ENCODE peak calls at places on chromosomes 6 and 20, in nine cellular contexts. J, O, V, T, Z, D, S, W and K are unnamed samples.

GRCh38 chr6:108960601-108961000 is 112.4 kb downstream of the ARMC2 start:
- DNase-seq in T (no peak), Z (no peak), S (no peak), W (no peak), J (no peak), D (no peak), V (no peak), O (no peak), K (no peak)

GRCh38 chr6:34491091-34491430 is 25.2 kb downstream of the PACSIN1 start:
- DNase-seq in V (no peak), J (no peak), D (no peak), W (no peak), S (peak), O (no peak), T (no peak), Z (no peak), K (no peak)

GRCh38 chr6:47655719-47656595 is 42.4 kb upstream of the ADGRF4 start:
- DNase-seq in Z (no peak), W (peak), O (peak), T (no peak), D (peak), J (peak), S (no peak), V (peak), K (no peak)

GRCh38 chr20:37396520-37397075 is 50.7 kb downstream of the SRC start:
- DNase-seq in D (no peak), O (no peak), S (no peak), V (no peak), T (no peak), Z (no peak), J (no peak), W (peak), K (no peak)

GRCh38 chr6:36334832-36335459 is 1.7 kb downstream of the BNIP5 start:
- DNase-seq in V (peak), T (no peak), W (no peak), O (peak), S (no peak), D (no peak), Z (no peak), J (no peak), K (no peak)

GRCh38 chr6:134564705-134565104 is 246.8 kb upstream of the SGK1 start:
- DNase-seq in T (no peak), Z (no peak), J (peak), D (no peak), O (no peak), S (no peak), W (no peak), V (no peak), K (no peak)

GRCh38 chr6:132763269-132763668 is 5.6 kb upstream of the VNN2 start:
- DNase-seq in D (no peak), Z (no peak), T (peak), J (no peak), O (peak), S (no peak), W (no peak), V (no peak), K (no peak)

GRCh38 chr20:54208492-54209044 is 681 bp downstream of the PFDN4 start:
- DNase-seq in T (no peak), O (no peak), D (peak), S (no peak), Z (no peak), V (peak), J (no peak), W (no peak), K (no peak)

GRCh38 chr6:87754828-87755227 is 52.8 kb upstream of the AKIRIN2 start:
- DNase-seq in T (peak), V (no peak), O (no peak), Z (no peak), J (no peak), S (no peak), D (no peak), W (no peak), K (no peak)

GRCh38 chr6:152669894-152670293 is 27.8 kb upstream of the MYCT1 start:
- DNase-seq in D (peak), Z (no peak), W (peak), V (peak), S (no peak), O (no peak), T (no peak), J (no peak), K (no peak)

GRCh38 chr20:53707341-53708102 is 113.9 kb upstream of the ZNF217 start:
- DNase-seq in O (no peak), S (no peak), J (no peak), V (peak), Z (no peak), T (peak), D (peak), W (no peak), K (no peak)

GRCh38 chr6:156910938-156911337 is 133.8 kb downstream of the ARID1B start:
- DNase-seq in J (no peak), D (no peak), T (no peak), O (no peak), Z (no peak), V (no peak), S (no peak), W (no peak), K (no peak)

GRCh38 chr20:49268600-49269365 is 9.1 kb downstream of the ZNFX1 start:
- DNase-seq in T (no peak), S (no peak), V (no peak), J (no peak), Z (no peak), O (no peak), D (peak), W (no peak), K (no peak)

GRCh38 chr6:32046450-32047083 is 8.4 kb downstream of the CYP21A2 start:
- DNase-seq in W (no peak), Z (no peak), J (no peak), T (no peak), S (peak), V (peak), O (no peak), D (no peak), K (no peak)

GRCh38 chr20:35271904-35272303 is 6.0 kb downstream of the MMP24OS start:
- DNase-seq in O (no peak), T (no peak), V (no peak), S (no peak), D (peak), W (no peak), Z (no peak), J (no peak), K (no peak)

GRCh38 chr20:35276408-35276807 is 1.5 kb downstream of the MMP24OS start:
- DNase-seq in J (peak), S (no peak), Z (no peak), D (no peak), V (no peak), T (no peak), W (no peak), O (no peak), K (no peak)

GRCh38 chr20:35275741-35276251 is 2.1 kb downstream of the MMP24OS start:
- DNase-seq in D (no peak), S (no peak), T (no peak), J (no peak), Z (no peak), W (no peak), O (no peak), V (no peak), K (no peak)

GRCh38 chr20:35273449-35274171 is 4.3 kb downstream of the MMP24OS start:
- DNase-seq in D (no peak), S (no peak), O (no peak), V (no peak), T (no peak), Z (no peak), J (peak), W (no peak), K (no peak)

DNA sequence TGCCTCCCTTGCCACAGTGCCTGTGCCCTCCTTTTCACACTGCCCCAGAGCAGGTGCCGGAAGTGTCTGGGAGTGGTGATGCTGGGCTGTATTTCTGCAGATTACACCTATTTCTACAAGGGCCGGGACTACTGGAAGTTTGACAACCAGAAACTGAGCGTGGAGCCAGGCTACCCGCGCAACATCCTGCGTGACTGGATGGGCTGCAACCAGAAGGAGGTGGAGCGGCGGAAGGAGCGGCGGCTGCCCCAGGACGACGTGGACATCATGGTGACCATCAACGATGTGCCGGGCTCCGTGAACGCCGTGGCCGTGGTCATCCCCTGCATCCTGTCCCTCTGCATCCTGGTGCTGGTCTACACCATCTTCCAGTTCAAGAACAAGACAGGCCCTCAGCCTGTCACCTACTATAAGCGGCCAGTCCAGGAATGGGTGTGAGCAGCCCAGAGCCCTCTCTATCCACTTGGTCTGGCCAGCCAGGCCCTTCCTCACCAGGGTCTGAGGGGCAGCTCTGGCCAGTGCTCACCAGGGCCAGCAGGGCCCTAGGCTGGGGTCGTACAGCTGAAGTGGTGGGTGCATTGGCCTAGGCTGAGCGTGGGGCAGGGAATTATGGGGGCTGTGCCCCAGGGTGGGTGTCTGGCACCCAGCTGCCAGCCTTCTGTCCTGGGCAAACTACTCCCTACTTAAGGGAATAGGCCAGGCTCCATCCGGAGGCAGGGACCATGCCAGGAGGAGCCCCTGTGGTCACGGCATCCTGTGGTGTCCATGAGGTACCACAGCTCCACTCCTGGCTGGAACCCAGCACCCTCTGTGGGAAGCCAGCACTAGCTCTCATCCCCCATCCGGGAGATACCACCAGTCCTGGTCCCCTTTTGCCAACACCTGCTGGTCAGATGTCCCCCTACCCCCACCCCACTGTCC is 3.5 kb downstream of the MMP24OS start:
- DNase-seq in S (no peak), J (no peak), Z (no peak), W (no peak), D (no peak), T (no peak), O (no peak), V (no peak), K (no peak)
- TF ChIP-seq CTCF in S (no peak), J (no peak), Z (no peak), W (no peak), D (no peak), T (no peak), O (no peak), V (no peak), K (no peak)

GRCh38 chr6:13445744-13446115 is 41.7 kb downstream of the GFOD1 start:
- DNase-seq in D (no peak), T (no peak), S (no peak), O (no peak), J (no peak), Z (no peak), W (no peak), V (no peak), K (no peak)
- TF ChIP-seq CTCF in D (no peak), T (no peak), S (no peak), O (no peak), J (no peak), Z (no peak), W (no peak), V (no peak), K (no peak)

DNA sequence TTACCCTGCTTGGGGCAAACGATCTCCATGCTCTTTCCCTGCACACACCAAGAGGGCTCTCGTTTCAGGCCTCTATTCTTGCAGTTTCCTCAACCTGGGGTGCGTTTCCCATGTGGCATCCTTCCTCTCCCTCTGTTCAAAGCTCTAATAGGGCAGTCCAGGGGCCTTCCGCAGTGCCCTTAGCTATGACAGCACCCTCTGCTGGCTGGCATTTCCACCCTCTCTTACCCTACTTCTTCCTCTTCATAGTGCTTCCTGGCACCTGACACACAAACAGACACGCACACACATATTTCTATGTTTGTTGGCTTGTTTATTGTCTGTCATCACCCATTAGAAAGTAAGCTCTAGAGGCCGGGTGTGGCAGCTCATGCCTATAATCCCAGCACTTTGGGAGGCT is 294.0 kb downstream of the CLIC5 start:
- DNase-seq in W (no peak), J (no peak), T (no peak), S (no peak), V (no peak), Z (no peak), D (no peak), O (no peak), K (no peak)
- TF ChIP-seq CTCF in W (no peak), J (no peak), T (no peak), S (no peak), V (peak), Z (no peak), D (peak), O (no peak), K (no peak)

GRCh38 chr6:113651920-113652319 is 205.2 kb upstream of the MARCKS start:
- DNase-seq in O (no peak), J (no peak), W (no peak), D (no peak), V (no peak), S (no peak), T (peak), Z (no peak), K (no peak)
- TF ChIP-seq CTCF in O (no peak), J (no peak), W (no peak), D (no peak), V (no peak), S (no peak), T (no peak), Z (no peak), K (no peak)

GRCh38 chr6:74343804-74344203 is 647.8 kb downstream of the CD109 start:
- DNase-seq in O (no peak), J (no peak), W (no peak), T (no peak), S (no peak), D (peak), Z (no peak), V (peak), K (no peak)
- TF ChIP-seq CTCF in O (peak), J (no peak), W (peak), T (no peak), S (no peak), D (peak), Z (no peak), V (peak), K (peak)

DNA sequence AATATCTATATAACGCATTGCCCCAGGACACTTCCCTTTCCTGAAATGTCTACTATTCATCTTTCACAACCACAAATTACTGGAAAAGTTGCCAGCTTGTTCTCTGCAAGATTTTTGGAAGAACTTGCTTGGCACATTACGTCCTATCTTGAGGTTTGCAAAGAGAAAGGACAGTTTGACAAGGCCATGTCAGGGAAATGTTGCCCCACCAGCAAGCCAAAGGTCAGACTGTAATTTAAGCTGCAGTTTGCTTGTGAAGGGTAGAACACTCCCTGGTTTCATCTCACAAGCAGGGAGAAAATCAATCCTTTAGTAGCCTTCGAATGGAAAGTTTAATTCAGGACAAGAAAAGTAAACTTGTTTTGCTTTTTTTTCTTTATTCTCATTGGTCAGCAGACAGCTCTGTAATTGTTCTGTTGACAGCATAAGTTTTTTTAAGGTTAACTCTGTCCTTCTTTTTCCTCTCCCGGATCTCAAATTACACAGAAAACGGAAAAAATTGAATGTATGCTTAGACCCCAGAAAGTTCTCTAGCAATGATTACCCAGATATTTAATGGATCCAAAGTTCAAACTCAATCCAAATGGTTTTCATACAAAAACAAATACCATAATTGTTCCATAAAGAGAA is 541.8 kb upstream of the NRSN1 start:
- DNase-seq in O (no peak), D (no peak), S (no peak), T (no peak), J (no peak), V (peak), Z (no peak), W (no peak), K (no peak)
- TF ChIP-seq CTCF in O (no peak), D (no peak), S (no peak), T (no peak), J (no peak), V (no peak), Z (no peak), W (no peak), K (no peak)

GRCh38 chr6:38977101-38977500 is 71.5 kb upstream of the GLP1R start:
- DNase-seq in O (no peak), J (no peak), S (no peak), D (no peak), W (no peak), T (no peak), V (no peak), Z (no peak), K (no peak)

GRCh38 chr6:38968702-38969149 is 79.9 kb upstream of the GLP1R start:
- DNase-seq in V (no peak), O (no peak), D (no peak), J (no peak), T (no peak), Z (no peak), W (no peak), S (no peak), K (no peak)

GRCh38 chr6:38974389-38975133 is 74.0 kb upstream of the GLP1R start:
- DNase-seq in J (no peak), D (peak), V (peak), W (no peak), O (no peak), Z (no peak), T (no peak), S (no peak), K (no peak)

GRCh38 chr6:38975621-38976049 is 72.9 kb upstream of the GLP1R start:
- DNase-seq in Z (no peak), T (no peak), V (peak), S (no peak), D (no peak), J (no peak), O (no peak), W (no peak), K (no peak)

GRCh38 chr6:38973178-38974057 is 75.2 kb upstream of the GLP1R start:
- DNase-seq in D (peak), O (peak), Z (no peak), V (peak), T (peak), W (peak), J (no peak), S (no peak), K (no peak)
- TF ChIP-seq CTCF in D (peak), O (peak), Z (peak), V (peak), T (peak), W (peak), J (peak), S (peak), K (peak)

GRCh38 chr6:138289739-138290138 is 71.4 kb upstream of the PBOV1 start:
- DNase-seq in W (peak), Z (no peak), T (peak), O (peak), V (peak), J (peak), D (no peak), S (no peak), K (no peak)

GRCh38 chr6:138286698-138287097 is 68.4 kb upstream of the PBOV1 start:
- DNase-seq in W (no peak), J (no peak), D (no peak), Z (no peak), V (no peak), S (no peak), T (no peak), O (no peak), K (no peak)

GRCh38 chr6:138290563-138290962 is 72.3 kb upstream of the PBOV1 start:
- DNase-seq in D (no peak), W (no peak), T (no peak), V (no peak), J (no peak), O (no peak), S (no peak), Z (no peak), K (no peak)

GRCh38 chr6:138287144-138287955 is 69.1 kb upstream of the PBOV1 start:
- DNase-seq in T (peak), V (peak), Z (peak), S (no peak), D (peak), O (peak), J (no peak), W (peak), K (no peak)

GRCh38 chr6:138285800-138286199 is 67.5 kb upstream of the PBOV1 start:
- DNase-seq in J (no peak), T (no peak), D (no peak), S (no peak), W (no peak), O (no peak), Z (no peak), V (no peak), K (no peak)
- TF ChIP-seq CTCF in J (no peak), T (no peak), D (no peak), S (no peak), W (no peak), O (no peak), Z (no peak), V (peak), K (no peak)

GRCh38 chr6:99612551-99613397 is 6.1 kb downstream of the PRDM13 start:
- DNase-seq in O (no peak), W (no peak), S (no peak), T (peak), V (no peak), D (no peak), Z (no peak), J (no peak), K (no peak)

GRCh38 chr6:99617131-99617530 is 10.5 kb downstream of the PRDM13 start:
- DNase-seq in W (no peak), J (no peak), T (no peak), S (no peak), O (no peak), Z (no peak), D (no peak), V (no peak), K (no peak)

GRCh38 chr6:99613705-99614429 is 7.2 kb downstream of the PRDM13 start:
- DNase-seq in V (no peak), S (no peak), J (no peak), Z (peak), D (no peak), W (peak), O (peak), T (peak), K (no peak)

GRCh38 chr6:99613398-99613704 is 6.7 kb downstream of the PRDM13 start:
- DNase-seq in T (peak), J (no peak), O (peak), S (no peak), W (peak), V (no peak), D (no peak), Z (peak), K (no peak)

GRCh38 chr6:99614430-99615161 is 8.0 kb downstream of the PRDM13 start:
- DNase-seq in V (no peak), S (no peak), T (peak), J (no peak), W (peak), O (peak), Z (peak), D (no peak), K (no peak)
- TF ChIP-seq CTCF in V (no peak), S (no peak), T (no peak), J (no peak), W (no peak), O (no peak), Z (no peak), D (no peak), K (no peak)